ENCODE peak calls at places on chromosomes 4 and X, in four cellular contexts. One of them, this sample, is unnamed.

GRCh38 chr4:10386044-10386443 is 71.2 kb downstream of the ZNF518B start:
- DNase-seq in PC-3: no peak
- DNase-seq in stomach: no peak
- DNase-seq in AG09309: no peak
- DNase-seq in this sample: no peak

GRCh38 chr4:189143255-189143654 is 797.4 kb upstream of the FRG1 start:
- DNase-seq in PC-3: peak
- DNase-seq in stomach: no peak
- DNase-seq in AG09309: peak
- DNase-seq in this sample: no peak

GRCh38 chr4:2712261-2712842 is 43.8 kb downstream of the TNIP2 start:
- DNase-seq in PC-3: no peak
- DNase-seq in stomach: no peak
- DNase-seq in AG09309: no peak
- DNase-seq in this sample: no peak

GRCh38 chr4:146255874-146256273 is 41.5 kb downstream of the REELD1 start:
- DNase-seq in PC-3: peak
- DNase-seq in stomach: no peak
- DNase-seq in AG09309: peak
- DNase-seq in this sample: no peak

GRCh38 chr4:83679692-83680091 is 143.8 kb downstream of the GPAT3 start:
- DNase-seq in PC-3: no peak
- DNase-seq in stomach: no peak
- DNase-seq in AG09309: no peak
- DNase-seq in this sample: no peak

GRCh38 chr4:78121338-78121904 is 64.3 kb downstream of the FRAS1 start:
- DNase-seq in PC-3: no peak
- DNase-seq in stomach: no peak
- DNase-seq in AG09309: no peak
- DNase-seq in this sample: no peak

GRCh38 chrX:110418857-110419249 is 60.2 kb downstream of the RTL9 start:
- DNase-seq in PC-3: peak
- DNase-seq in stomach: no peak
- DNase-seq in AG09309: no peak
- DNase-seq in this sample: no peak

GRCh38 chrX:118772051-118772450 is 44.6 kb downstream of the IL13RA1 start:
- DNase-seq in PC-3: no peak
- DNase-seq in stomach: no peak
- DNase-seq in AG09309: no peak
- DNase-seq in this sample: no peak

GRCh38 chrX:13599491-13599890 is 30.1 kb downstream of the EGFL6 start:
- DNase-seq in PC-3: no peak
- DNase-seq in stomach: no peak
- DNase-seq in AG09309: no peak
- DNase-seq in this sample: no peak

GRCh38 chrX:67555578-67556203 is 11.9 kb downstream of the AR start:
- DNase-seq in PC-3: peak
- DNase-seq in stomach: peak
- DNase-seq in AG09309: no peak
- DNase-seq in this sample: no peak

DNA sequence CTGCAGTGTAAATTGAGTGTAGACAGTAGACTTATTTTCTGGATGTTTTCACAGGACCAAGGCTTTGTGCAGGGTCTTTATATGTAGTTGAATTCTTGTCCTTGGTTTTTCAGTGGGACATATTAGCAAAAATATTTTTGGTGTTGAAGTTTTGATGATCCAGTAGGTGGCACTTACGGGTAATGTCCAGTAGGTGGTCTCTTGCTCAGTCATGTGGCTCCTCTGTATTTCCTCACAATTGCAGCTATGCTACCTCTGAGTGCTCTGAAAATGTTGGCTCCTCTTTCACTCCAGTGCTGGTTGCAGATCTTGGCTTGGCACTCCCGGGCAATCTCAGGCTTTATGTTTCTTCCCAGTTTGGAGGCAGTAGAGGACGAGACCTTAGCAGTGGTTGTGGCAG is 419.8 kb upstream of the AMOT start:
- DNase-seq in PC-3: no peak
- DNase-seq in stomach: no peak
- DNase-seq in AG09309: no peak
- DNase-seq in this sample: no peak
- TF ChIP-seq CTCF in PC-3: no peak
- TF ChIP-seq CTCF in stomach: no peak
- TF ChIP-seq CTCF in AG09309: peak
- TF ChIP-seq CTCF in this sample: no peak

DNA sequence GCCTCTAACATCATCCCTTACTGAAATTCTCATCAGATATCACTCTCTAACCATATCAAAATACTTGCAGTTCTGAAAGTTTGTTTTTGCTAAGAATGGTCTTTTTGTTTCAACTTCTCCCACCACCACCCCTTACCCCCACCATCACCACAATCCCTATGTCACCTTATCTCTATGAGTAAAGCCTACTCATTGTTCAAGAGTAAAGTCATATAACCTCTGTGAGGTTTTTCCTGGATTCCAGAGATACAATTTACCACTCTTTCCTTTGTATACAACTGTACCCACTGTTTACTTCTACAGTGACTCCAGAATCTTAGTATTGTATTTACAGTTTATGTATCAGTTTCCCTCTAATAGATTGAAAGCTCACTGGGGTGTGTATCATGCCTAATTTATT is 158.0 kb upstream of the PCDH10 start:
- DNase-seq in PC-3: no peak
- DNase-seq in stomach: no peak
- DNase-seq in AG09309: no peak
- DNase-seq in this sample: no peak
- TF ChIP-seq CTCF in PC-3: no peak
- TF ChIP-seq CTCF in stomach: no peak
- TF ChIP-seq CTCF in AG09309: no peak
- TF ChIP-seq CTCF in this sample: no peak

DNA sequence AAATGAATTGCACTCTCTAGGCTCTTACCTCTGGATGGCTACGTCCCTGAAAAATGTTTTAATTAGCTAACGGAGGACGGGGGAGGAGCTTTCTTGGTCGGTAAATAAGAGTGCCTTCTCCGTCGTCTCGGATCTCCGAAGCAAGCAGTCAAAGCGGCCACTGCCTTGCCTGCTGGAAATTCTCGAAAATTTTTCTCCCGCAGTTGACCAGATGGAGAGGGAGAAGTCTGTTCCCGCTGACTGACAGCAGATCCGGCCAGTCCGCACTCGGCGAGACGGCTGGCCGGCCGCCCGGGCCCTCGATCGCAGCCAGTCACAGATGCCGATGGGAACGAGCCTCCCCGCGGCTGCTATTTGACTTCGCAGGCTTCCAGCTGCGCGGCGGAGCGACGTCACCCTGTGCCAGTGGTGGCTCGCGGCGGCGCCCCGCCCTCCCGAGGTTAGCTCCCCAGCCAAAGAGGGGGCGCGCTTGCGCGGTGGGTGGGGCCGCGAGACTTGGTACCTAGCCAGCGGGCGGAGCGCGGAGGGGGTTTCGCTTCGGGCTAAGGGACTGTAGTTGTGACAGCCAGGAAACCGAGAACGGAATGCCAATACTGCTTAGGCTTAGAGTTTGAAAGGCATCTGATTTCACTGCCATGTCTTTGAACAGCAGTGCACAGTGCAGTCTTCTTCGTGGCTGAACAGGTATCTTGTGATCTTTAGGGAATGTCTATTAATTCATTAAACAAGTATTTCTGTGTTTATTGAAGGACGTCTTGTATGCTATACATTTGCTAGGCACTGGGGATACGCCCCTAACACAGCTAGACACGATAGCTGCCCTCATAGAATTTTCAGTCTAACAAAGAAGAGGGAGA is at the start of gene PPM1K:
- DNase-seq in PC-3: peak
- DNase-seq in stomach: peak
- DNase-seq in AG09309: peak
- DNase-seq in this sample: peak
- TF ChIP-seq CTCF in PC-3: no peak
- TF ChIP-seq CTCF in stomach: peak
- TF ChIP-seq CTCF in AG09309: no peak
- TF ChIP-seq CTCF in this sample: no peak

DNA sequence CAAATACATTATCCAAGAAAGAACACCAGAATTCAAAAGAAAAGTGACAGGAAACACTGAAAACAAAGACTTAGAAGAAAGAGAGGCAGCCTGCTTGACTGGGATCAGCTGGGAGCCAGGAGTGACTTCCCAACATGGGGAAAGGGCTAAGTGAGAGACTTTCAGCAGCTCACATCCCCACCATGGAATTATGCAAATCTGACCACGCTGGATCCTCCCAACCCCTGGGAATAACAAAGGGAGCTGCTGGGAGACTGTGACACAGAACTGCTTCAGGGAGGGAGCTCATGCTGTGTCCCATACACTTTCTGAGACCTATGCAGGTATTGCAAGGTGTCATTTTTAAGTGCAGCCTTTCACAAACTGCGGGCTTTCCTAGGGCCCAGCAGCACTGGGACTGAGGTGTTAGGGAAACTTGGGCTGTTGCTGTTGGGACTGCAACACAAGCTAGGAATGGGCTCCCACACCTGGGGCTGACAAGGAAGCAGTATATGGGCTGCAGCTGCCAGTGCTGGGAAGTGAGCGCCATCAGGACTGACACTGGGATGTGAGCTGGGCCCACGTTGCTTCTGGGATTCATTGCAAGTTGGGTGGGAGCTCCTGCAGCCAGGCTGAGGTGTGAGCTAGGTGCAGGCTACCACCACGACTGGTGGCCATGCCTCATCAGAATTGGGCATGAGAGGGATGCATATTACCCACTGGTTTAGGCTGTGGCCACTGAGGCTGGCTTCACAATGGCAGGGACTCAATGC is 139.1 kb downstream of the KDR start:
- DNase-seq in PC-3: no peak
- DNase-seq in stomach: no peak
- DNase-seq in AG09309: no peak
- DNase-seq in this sample: no peak
- TF ChIP-seq CTCF in PC-3: no peak
- TF ChIP-seq CTCF in stomach: no peak
- TF ChIP-seq CTCF in AG09309: no peak
- TF ChIP-seq CTCF in this sample: no peak

GRCh38 chr4:150782311-150782710 is 200.4 kb downstream of the MAB21L2 start:
- DNase-seq in PC-3: no peak
- DNase-seq in stomach: no peak
- DNase-seq in AG09309: no peak
- DNase-seq in this sample: no peak
- TF ChIP-seq CTCF in PC-3: no peak
- TF ChIP-seq CTCF in stomach: no peak
- TF ChIP-seq CTCF in AG09309: no peak
- TF ChIP-seq CTCF in this sample: no peak

GRCh38 chr4:94304365-94304971 is 38.2 kb downstream of the HPGDS start:
- DNase-seq in PC-3: peak
- DNase-seq in stomach: no peak
- DNase-seq in AG09309: no peak
- DNase-seq in this sample: no peak
- TF ChIP-seq CTCF in PC-3: peak
- TF ChIP-seq CTCF in stomach: peak
- TF ChIP-seq CTCF in AG09309: peak
- TF ChIP-seq CTCF in this sample: peak

GRCh38 chr4:156970501-156971167 is 965 bp downstream of the PDGFC start:
- DNase-seq in PC-3: peak
- DNase-seq in stomach: peak
- DNase-seq in AG09309: no peak
- DNase-seq in this sample: peak

GRCh38 chr4:156969136-156969535 is 2.5 kb downstream of the PDGFC start:
- DNase-seq in PC-3: no peak
- DNase-seq in stomach: no peak
- DNase-seq in AG09309: no peak
- DNase-seq in this sample: no peak

GRCh38 chr4:156971623-156972369 is at the start of gene PDGFC:
- DNase-seq in PC-3: peak
- DNase-seq in stomach: peak
- DNase-seq in AG09309: no peak
- DNase-seq in this sample: peak

GRCh38 chr4:156971168-156971601 is 414 bp downstream of the PDGFC start:
- DNase-seq in PC-3: no peak
- DNase-seq in stomach: peak
- DNase-seq in AG09309: no peak
- DNase-seq in this sample: no peak

DNA sequence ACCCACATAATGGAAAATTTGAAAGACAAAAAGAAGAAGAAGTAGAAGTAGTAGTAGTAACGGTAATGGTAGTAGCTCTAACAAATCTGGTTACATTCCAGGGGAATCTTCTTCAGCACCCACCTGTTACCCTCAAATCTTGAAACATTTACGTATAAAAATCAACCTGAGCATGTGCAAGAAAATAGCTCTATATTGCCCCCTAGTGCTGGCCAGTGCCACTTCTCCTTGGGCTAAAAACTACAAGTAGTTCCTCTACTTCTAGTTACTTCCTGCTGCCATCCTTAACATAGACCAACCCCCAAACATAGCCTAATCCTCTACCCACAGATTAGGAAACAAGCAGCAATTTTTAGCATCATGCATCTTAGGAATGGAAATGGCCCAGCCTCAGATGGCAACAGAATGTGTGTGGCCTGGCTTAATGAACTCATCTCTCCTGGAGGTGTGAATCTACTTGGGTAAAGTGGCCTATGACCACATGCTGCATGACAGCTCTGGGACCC is 3.1 kb downstream of the PDGFC start:
- DNase-seq in PC-3: peak
- DNase-seq in stomach: peak
- DNase-seq in AG09309: peak
- DNase-seq in this sample: peak
- TF ChIP-seq CTCF in PC-3: peak
- TF ChIP-seq CTCF in stomach: peak
- TF ChIP-seq CTCF in AG09309: peak
- TF ChIP-seq CTCF in this sample: peak

GRCh38 chr4:186725422-186726149 is 1.9 kb upstream of the FAT1 start:
- DNase-seq in PC-3: peak
- DNase-seq in stomach: peak
- DNase-seq in AG09309: peak
- DNase-seq in this sample: no peak
- TF ChIP-seq CTCF in PC-3: peak
- TF ChIP-seq CTCF in stomach: peak
- TF ChIP-seq CTCF in AG09309: peak
- TF ChIP-seq CTCF in this sample: no peak

This sample was measured in CD14-positive monocyte.